ENCODE peak calls at places on chromosomes 12 and 14, in eight cellular contexts. Y is left ventricle myocardium inferior, X is fibroblast of pulmonary artery, U is astrocyte, W is esophagus muscularis mucosa, Q is foreskin fibroblast, V is hepatocyte, G is uterus. N is an unnamed sample.
A peak's percentile ranks its signal among the peaks of the same experiment; 100 is the strongest.

GRCh38 chr12:4059891-4060290 is 186.7 kb upstream of the PARP11 start:
- DNase-seq in G (no peak), X (no peak), Q (no peak), W (peak; percentile 26), Y (no peak), U (no peak), V (no peak), N (no peak)

GRCh38 chr12:55930771-55931316 is at the start of gene DGKA:
- DNase-seq in Q (peak; percentile 86), Y (peak; percentile 25), W (no peak), V (peak; percentile 74), X (peak; percentile 85), G (peak; percentile 48), U (peak; percentile 61), N (peak; percentile 83)

GRCh38 chr12:1350934-1351240 is 243.5 kb downstream of the FBXL14 start:
- DNase-seq in Q (no peak), U (no peak), V (no peak), W (no peak), X (no peak), G (no peak), Y (no peak), N (no peak)

GRCh38 chr12:120282229-120282628 is 9.5 kb downstream of the RNU4-2 start:
- DNase-seq in Y (no peak), X (no peak), W (no peak), V (no peak), U (no peak), Q (no peak), G (no peak), N (no peak)

GRCh38 chr14:89131004-89131750 is 285.9 kb downstream of the FOXN3 start:
- DNase-seq in Q (peak; percentile 26), Y (no peak), U (no peak), W (no peak), V (no peak), G (no peak), X (no peak), N (no peak)

GRCh38 chr12:114835031-114835430 is 151.1 kb upstream of the TBX3 start:
- DNase-seq in W (no peak), G (no peak), Q (peak; percentile 82), U (peak; percentile 63), V (no peak), Y (no peak), X (peak; percentile 92), N (peak; percentile 86)

GRCh38 chr12:131046813-131047788 is 93.4 kb downstream of the ADGRD1 start:
- DNase-seq in X (no peak), U (no peak), V (no peak), G (no peak), Y (peak; percentile 62), Q (no peak), W (no peak), N (no peak)

GRCh38 chr12:93813181-93813580 is 136.0 kb downstream of the CRADD start:
- DNase-seq in U (peak; percentile 62), Q (peak; percentile 40), Y (no peak), V (no peak), X (peak; percentile 94), G (no peak), W (no peak), N (peak; percentile 66)

GRCh38 chr14:99213101-99213500 is 58.9 kb downstream of the BCL11B start:
- DNase-seq in G (no peak), Y (no peak), Q (no peak), U (peak; percentile 44), V (no peak), X (no peak), W (no peak), N (no peak)

GRCh38 chr14:39247256-39247655 is 13.5 kb downstream of the MIA2 start:
- DNase-seq in Y (no peak), W (no peak), U (peak; percentile 89), G (no peak), Q (peak; percentile 92), V (no peak), X (peak; percentile 84), N (peak; percentile 90)

GRCh38 chr12:5197127-5197526 is 153.4 kb downstream of the KCNA5 start:
- DNase-seq in G (no peak), V (no peak), X (no peak), Y (no peak), U (peak; percentile 93), Q (no peak), W (no peak), N (peak; percentile 6)

GRCh38 chr12:111033281-111034147 is 113.1 kb upstream of the MYL2 start:
- DNase-seq in X (no peak), Q (no peak), V (peak; percentile 17), Y (no peak), G (no peak), W (no peak), U (no peak), N (no peak)

GRCh38 chr12:115942346-115942745 is 335.1 kb downstream of the MED13L start:
- DNase-seq in G (no peak), U (no peak), W (peak; percentile 90), V (no peak), Q (no peak), Y (no peak), X (no peak), N (no peak)

GRCh38 chr14:63632932-63633514 is 8.6 kb downstream of the WDR89 start:
- DNase-seq in U (no peak), G (no peak), Y (no peak), V (peak; percentile 24), Q (peak; percentile 50), X (peak; percentile 50), W (no peak), N (peak; percentile 56)

GRCh38 chr12:29238822-29239291 is 89.8 kb downstream of the FAR2 start:
- DNase-seq in U (peak; percentile 52), V (peak; percentile 20), Y (no peak), Q (peak; percentile 49), X (peak; percentile 31), W (no peak), G (no peak), N (peak; percentile 47)

GRCh38 chr14:86457729-86458128 is 927.8 kb downstream of the FLRT2 start:
- DNase-seq in V (no peak), U (no peak), W (no peak), X (no peak), Q (no peak), G (no peak), Y (no peak), N (no peak)

GRCh38 chr12:109448707-109449390 is 28.3 kb downstream of the KCTD10 start:
- DNase-seq in X (no peak), G (no peak), U (no peak), Y (no peak), V (no peak), Q (no peak), W (no peak), N (no peak)

DNA sequence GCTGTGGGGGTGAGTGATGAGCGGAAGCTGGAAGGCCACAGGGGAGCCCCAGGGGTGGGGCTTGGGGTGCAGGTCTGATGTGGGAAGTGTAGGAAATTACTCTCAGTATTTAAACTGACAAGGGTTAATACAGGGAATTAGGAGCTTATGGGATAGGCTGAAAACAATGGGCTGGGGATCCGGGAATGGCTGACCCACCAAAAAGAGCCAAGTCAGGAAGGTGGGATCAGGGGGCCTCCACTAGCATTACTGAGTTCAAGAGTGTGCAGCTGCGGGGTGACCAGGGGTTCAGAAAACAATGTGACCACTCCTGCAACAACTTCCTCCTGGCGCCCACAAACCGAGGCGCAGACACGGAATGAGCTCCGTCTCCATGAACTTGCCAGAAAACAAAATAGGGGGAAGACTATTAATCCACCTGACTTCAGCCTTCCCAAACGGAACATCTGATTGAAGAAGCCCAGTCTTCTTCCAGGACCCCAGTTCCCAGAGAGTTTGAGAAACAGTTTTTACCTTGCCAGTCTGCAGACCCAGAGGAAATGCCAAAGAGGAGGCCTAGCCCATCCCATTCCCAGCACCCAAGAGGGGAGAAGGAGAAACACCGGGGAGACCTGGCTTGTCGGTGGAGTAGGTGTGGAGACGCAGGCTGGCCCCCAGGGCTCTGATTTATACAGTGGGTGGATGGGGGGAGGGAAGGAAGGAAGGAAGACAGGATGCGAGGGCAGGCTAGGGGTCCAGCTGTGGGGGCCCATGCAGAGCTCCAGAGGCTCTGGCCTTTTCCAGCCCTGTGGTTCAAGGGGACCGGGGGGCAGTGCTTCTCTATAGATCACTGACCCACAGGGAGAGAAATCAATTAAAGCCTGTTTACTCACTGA is 16.5 kb upstream of the YY1 start:
- DNase-seq in G (no peak), Y (no peak), W (no peak), X (no peak), U (no peak), Q (no peak), V (no peak), N (peak; percentile 22)
- H3K4me3 ChIP-seq in G (peak overlapping the region; percentile 17), Y (peak overlapping the region; percentile 62), W (peak overlapping the region; percentile 65), X (no peak overlapping the region), U (peak overlapping the region; percentile 67), Q (peak overlapping the region; percentile 62), V (no peak overlapping the region), N (peak overlapping the region; percentile 67)

GRCh38 chr12:21248679-21249078 is 86.0 kb downstream of the SLCO1A2 start:
- DNase-seq in V (peak; percentile 9), X (peak; percentile 15), Q (peak; percentile 1), G (no peak), Y (no peak), U (no peak), W (no peak), N (peak; percentile 34)
- TF ChIP-seq CTCF in V (peak; percentile 27), X (no peak), Q (no peak), G (no peak), Y (no peak), U (no peak), W (no peak), N (no peak)

GRCh38 chr12:122977655-122978392 is 2.7 kb upstream of the ARL6IP4 start:
- DNase-seq in Y (no peak), V (no peak), X (no peak), W (no peak), U (no peak), Q (no peak), G (no peak), N (no peak)

GRCh38 chr12:122975790-122976647 is 975 bp downstream of the OGFOD2 start:
- DNase-seq in V (no peak), G (no peak), Y (no peak), W (no peak), X (no peak), Q (peak; percentile 39), U (no peak), N (peak; percentile 27)

GRCh38 chr12:122977153-122977552 is 2.1 kb downstream of the OGFOD2 start:
- DNase-seq in W (no peak), X (no peak), G (no peak), Y (no peak), Q (no peak), V (no peak), U (no peak), N (no peak)

GRCh38 chr12:122974892-122975789 is at the start of gene OGFOD2:
- DNase-seq in V (peak; percentile 96), Q (peak; percentile 97), Y (peak; percentile 93), W (peak; percentile 98), X (peak; percentile 91), G (peak; percentile 89), U (peak; percentile 83), N (peak; percentile 93)

GRCh38 chr12:122976648-122976975 is 1.6 kb downstream of the OGFOD2 start:
- DNase-seq in G (no peak), U (no peak), Y (no peak), W (no peak), Q (no peak), X (no peak), V (no peak), N (no peak)
- H3K4me3 ChIP-seq in G (no peak overlapping the region), U (peak overlapping the region; percentile 85), Y (peak overlapping the region; percentile 88), W (no peak overlapping the region), Q (peak overlapping the region; percentile 82), X (no peak overlapping the region), V (no peak overlapping the region), N (no peak overlapping the region)

DNA sequence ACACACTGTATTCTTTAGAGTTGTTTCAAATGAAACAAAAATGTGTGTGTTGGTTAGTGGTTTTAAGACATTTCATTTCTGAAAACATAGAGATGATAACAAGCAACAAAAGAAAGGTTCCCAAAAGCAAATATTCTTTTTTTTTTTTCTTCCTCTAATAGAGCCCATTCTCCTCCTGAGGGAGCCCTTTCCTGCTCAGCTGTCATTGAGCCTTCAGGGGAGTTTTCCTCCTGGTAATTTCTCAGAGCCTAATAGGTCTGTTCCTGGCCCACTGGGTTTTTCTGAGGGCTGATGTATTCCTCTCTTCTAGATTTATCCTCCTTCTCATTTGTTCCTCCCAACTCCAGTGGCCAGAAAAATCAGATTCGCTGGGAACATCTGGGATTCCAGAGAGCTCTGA is 654.5 kb downstream of the NOVA1 start:
- DNase-seq in W (no peak), Y (no peak), G (no peak), U (no peak), Q (no peak), X (no peak), V (no peak), N (peak; percentile 4)
- TF ChIP-seq CTCF in W (no peak), Y (no peak), G (no peak), U (no peak), Q (no peak), X (no peak), V (no peak), N (peak; percentile 31)